ENCODE peak calls at places on chromosome 14, in eight cellular contexts. A is WERI-Rb-1; V is activated CD8-positive, alpha-beta memory T cell treated with anti-CD3 and anti-CD28 coated beads, Interleukin-2, amount 50 U/mL, for 48 hours; B is PC-3; T is stimulated activated CD4-positive, alpha-beta T cell treated with anti-CD3 and anti-CD28 coated beads, Interleukin-1b, Interleukin-23, amount 100 ng/mL, for 1 hour; S is stimulated activated CD8-positive, alpha-beta memory T cell treated with anti-CD3 and anti-CD28 coated beads, Interleukin-4, amount 100 ng/mL, for 1 hour; K is activated gamma-delta T cell treated with Interleukin-2 at 50 U/mL for 16 hours; P is body of pancreas. J is an unnamed sample.
A peak's percentile ranks its signal among the peaks of the same experiment; 100 is the strongest.

GRCh38 chr14:49992901-49993335 is 100.0 kb downstream of the ARF6 start:
- DNase-seq in P (no peak), S (no peak), K (no peak), A (no peak), T (no peak), V (peak; percentile 71), B (peak; percentile 57), J (no peak)

GRCh38 chr14:104218361-104219180 is 80.2 kb downstream of the KIF26A start:
- DNase-seq in B (no peak), V (no peak), P (no peak), S (no peak), K (no peak), T (no peak), A (peak; percentile 59), J (peak; percentile 19)

GRCh38 chr14:70339970-70340369 is 19.5 kb downstream of the COX16 start:
- DNase-seq in T (no peak), B (no peak), P (no peak), A (no peak), S (no peak), K (no peak), V (no peak), J (no peak)

GRCh38 chr14:58746261-58746660 is 108.5 kb downstream of the DACT1 start:
- DNase-seq in S (no peak), P (peak; percentile 35), T (no peak), K (no peak), B (peak; percentile 100), A (no peak), V (no peak), J (no peak)

GRCh38 chr14:71321556-71322315 is 414.5 kb downstream of the PCNX1 start:
- DNase-seq in P (peak; percentile 21), S (no peak), V (no peak), K (no peak), B (peak; percentile 94), A (peak; percentile 11), T (no peak), J (no peak)

GRCh38 chr14:74245292-74245691 is 6.0 kb downstream of the VSX2 start:
- DNase-seq in V (no peak), S (no peak), P (no peak), K (no peak), T (no peak), B (no peak), A (no peak), J (no peak)

GRCh38 chr14:44775248-44775647 is 186.5 kb downstream of the KLHL28 start:
- DNase-seq in A (no peak), V (no peak), B (peak; percentile 24), K (no peak), S (no peak), P (no peak), T (no peak), J (no peak)

GRCh38 chr14:23112359-23113178 is 6.5 kb downstream of the CEBPE start:
- DNase-seq in P (no peak), V (no peak), T (no peak), B (no peak), S (no peak), A (peak; percentile 34), K (no peak), J (no peak)

GRCh38 chr14:101620821-101621785 is 59.8 kb downstream of the DIO3 start:
- DNase-seq in B (no peak), K (no peak), S (no peak), A (no peak), T (no peak), P (no peak), V (no peak), J (no peak)

GRCh38 chr14:33356167-33356566 is 417.5 kb downstream of the NPAS3 start:
- DNase-seq in T (no peak), S (no peak), A (no peak), V (no peak), B (no peak), P (no peak), K (no peak), J (no peak)

GRCh38 chr14:91241848-91242247 is 2.7 kb downstream of the GPR68 start:
- DNase-seq in B (no peak), S (no peak), V (no peak), T (no peak), A (no peak), K (peak; percentile 29), P (no peak), J (no peak)

GRCh38 chr14:67018720-67019119 is 170.5 kb upstream of the GARIN2 start:
- DNase-seq in A (no peak), T (no peak), B (no peak), V (no peak), P (no peak), K (no peak), S (no peak), J (no peak)

GRCh38 chr14:105086833-105087307 is 21.6 kb upstream of the GPR132 start:
- DNase-seq in V (peak; percentile 95), K (peak; percentile 86), A (peak; percentile 85), B (peak; percentile 84), T (peak; percentile 58), P (peak; percentile 77), S (peak; percentile 74), J (peak; percentile 89)

J was measured in BE2C.